ENCODE peak calls at places on chromosomes 16 and 17, in six cellular contexts. I is neural progenitor cell, J is ascending aorta, E is HCT116, R is colonic mucosa, G is body of pancreas. P is an unnamed sample.

GRCh38 chr16:68275611-68276191 is 11.4 kb downstream of the SLC7A6 start:
- DNase-seq in E (no peak), R (no peak), G (no peak), I (no peak), J (no peak), P (no peak)

GRCh38 chr16:72895951-72896350 is 152.0 kb downstream of the ZFHX3 start:
- DNase-seq in R (no peak), I (no peak), G (no peak), E (no peak), J (no peak), P (no peak)

GRCh38 chr17:17146791-17147406 is 59.2 kb downstream of the PLD6 start:
- DNase-seq in J (no peak), R (no peak), G (peak), E (peak), I (peak), P (no peak)

GRCh38 chr16:55824473-55824872 is 8.4 kb downstream of the CES1 start:
- DNase-seq in J (no peak), G (no peak), E (no peak), I (no peak), R (no peak), P (no peak)

GRCh38 chr17:39484178-39484577 is 22.9 kb downstream of the CDK12 start:
- DNase-seq in I (no peak), R (no peak), G (no peak), J (no peak), E (no peak), P (no peak)

GRCh38 chr16:88839026-88839529 is 17.7 kb downstream of the GALNS start:
- DNase-seq in E (no peak), I (peak), J (no peak), R (no peak), G (no peak), P (no peak)

GRCh38 chr17:4782652-4783051 is 3.5 kb downstream of the VMO1 start:
- DNase-seq in I (no peak), J (no peak), G (no peak), E (no peak), R (no peak), P (no peak)

GRCh38 chr16:15775209-15775608 is 81.6 kb downstream of the MYH11 start:
- DNase-seq in G (no peak), J (no peak), E (peak), I (no peak), R (no peak), P (no peak)

GRCh38 chr17:63830278-63830677 is 2.8 kb upstream of the FTSJ3 start:
- DNase-seq in J (no peak), I (no peak), E (no peak), G (no peak), R (no peak), P (no peak)

GRCh38 chr16:64356267-64356666 is 765.6 kb downstream of the CDH11 start:
- DNase-seq in E (no peak), J (no peak), I (no peak), G (no peak), R (no peak), P (no peak)

GRCh38 chr16:28607116-28607623 is 2.7 kb downstream of the SULT1A1 start:
- DNase-seq in R (no peak), G (no peak), E (no peak), J (no peak), I (no peak), P (no peak)

GRCh38 chr16:86848821-86849220 is 270.5 kb downstream of the FOXL1 start:
- DNase-seq in I (no peak), E (no peak), J (no peak), R (no peak), G (no peak), P (no peak)

GRCh38 chr16:76232704-76233103 is 44.5 kb upstream of the CNTNAP4 start:
- DNase-seq in R (no peak), E (no peak), J (no peak), I (no peak), G (no peak), P (no peak)

GRCh38 chr16:84141143-84141670 is 3.8 kb downstream of the HSDL1 start:
- DNase-seq in I (no peak), G (no peak), J (no peak), E (peak), R (no peak), P (no peak)
- TF ChIP-seq CTCF in I (no peak), G (no peak), J (no peak), E (peak), R (no peak), P (no peak)

GRCh38 chr17:27797390-27798091 is 2.8 kb downstream of the NOS2 start:
- DNase-seq in G (no peak), R (peak), J (no peak), I (no peak), E (no peak), P (no peak)
- TF ChIP-seq CTCF in G (no peak), R (no peak), J (no peak), I (peak), E (no peak), P (no peak)

GRCh38 chr16:89949756-89950155 is 1.2 kb downstream of the DEF8 start:
- DNase-seq in G (no peak), J (no peak), I (no peak), R (no peak), E (no peak), P (no peak)

GRCh38 chr16:89944773-89945172 is 3.8 kb upstream of the DEF8 start:
- DNase-seq in E (no peak), I (no peak), G (no peak), J (no peak), R (no peak), P (no peak)

GRCh38 chr16:89946515-89946914 is 2.0 kb upstream of the DEF8 start:
- DNase-seq in R (no peak), G (no peak), E (no peak), J (no peak), I (no peak), P (no peak)

GRCh38 chr16:89949121-89949742 is 677 bp downstream of the DEF8 start:
- DNase-seq in R (no peak), G (peak), J (no peak), E (no peak), I (no peak), P (no peak)

DNA sequence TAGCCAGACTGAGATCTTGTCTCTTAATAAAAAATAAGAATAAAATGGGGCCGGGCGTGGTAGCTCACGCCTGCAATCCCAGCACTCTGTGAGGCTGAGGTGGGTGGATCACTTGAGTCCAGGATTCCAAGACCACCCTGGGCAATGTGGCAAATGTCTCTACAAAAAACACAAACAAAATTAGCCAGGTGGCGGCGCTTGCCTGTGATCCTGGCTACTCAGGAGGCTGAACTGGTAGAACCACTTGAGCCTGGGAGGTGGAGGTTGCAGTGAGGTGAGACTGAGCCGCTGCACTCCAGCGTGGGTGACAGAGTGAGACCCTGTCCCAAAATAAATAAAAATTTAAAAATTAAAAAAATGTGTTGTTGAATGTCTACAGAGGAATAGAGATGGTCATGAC is 2.9 kb upstream of the DEF8 start:
- DNase-seq in E (no peak), R (no peak), G (no peak), I (no peak), J (no peak), P (no peak)
- TF ChIP-seq CTCF in E (no peak), R (no peak), G (no peak), I (no peak), J (no peak), P (no peak)

GRCh38 chr17:78780852-78781338 is 1.2 kb downstream of the CYTH1 start:
- DNase-seq in I (no peak), R (no peak), J (no peak), E (no peak), G (no peak), P (no peak)
- TF ChIP-seq CTCF in I (no peak), R (no peak), J (no peak), E (no peak), G (no peak), P (no peak)

GRCh38 chr17:50262001-50262794 is 12.1 kb upstream of the TMEM92 start:
- DNase-seq in G (no peak), I (no peak), R (no peak), E (no peak), J (no peak), P (no peak)

GRCh38 chr17:50258647-50259483 is 15.4 kb upstream of the TMEM92 start:
- DNase-seq in E (no peak), I (no peak), G (no peak), J (no peak), R (no peak), P (no peak)

GRCh38 chr17:50261051-50261915 is 13.0 kb upstream of the TMEM92 start:
- DNase-seq in G (no peak), R (no peak), E (no peak), I (no peak), J (no peak), P (no peak)

GRCh38 chr17:50259484-50260324 is 14.6 kb upstream of the TMEM92 start:
- DNase-seq in R (no peak), I (no peak), E (no peak), G (no peak), J (no peak), P (no peak)

GRCh38 chr17:50260501-50260911 is 13.8 kb upstream of the TMEM92 start:
- DNase-seq in J (no peak), G (no peak), E (no peak), I (no peak), R (no peak), P (no peak)
- TF ChIP-seq CTCF in J (no peak), G (no peak), E (no peak), I (no peak), R (no peak), P (no peak)

P was measured in omental fat pad.